ENCODE peak calls at places on chromosomes 13 and 19, in five cellular contexts. R is type B pancreatic cell; H is upper lobe of right lung; W is CD4-positive, alpha-beta T cell; M is psoas muscle. Z is an unnamed sample.

GRCh38 chr19:13902993-13903555 is 2.8 kb downstream of the BRME1 start:
- DNase-seq in W (no peak), H (no peak), R (no peak), M (no peak), Z (no peak)

GRCh38 chr19:18194554-18195238 is 1.7 kb downstream of the MPV17L2 start:
- DNase-seq in R (no peak), H (peak; percentile 72), W (no peak), M (peak; percentile 66), Z (no peak)

GRCh38 chr13:99151516-99151915 is 49.1 kb upstream of the UBAC2 start:
- DNase-seq in M (no peak), H (no peak), W (no peak), R (no peak), Z (no peak)

GRCh38 chr19:7515091-7515470 is 822 bp upstream of the ZNF358 start:
- DNase-seq in H (no peak), M (no peak), W (no peak), R (no peak), Z (no peak)

GRCh38 chr19:3366104-3366760 is at the start of gene NFIC:
- DNase-seq in M (peak; percentile 94), H (peak; percentile 90), W (no peak), R (no peak), Z (no peak)

GRCh38 chr13:99258210-99258860 is at the start of gene GPR18:
- DNase-seq in R (no peak), H (no peak), M (no peak), W (no peak), Z (no peak)

GRCh38 chr13:48644951-48645350 is 8.8 kb upstream of the CYSLTR2 start:
- DNase-seq in W (no peak), H (no peak), M (no peak), R (no peak), Z (no peak)

GRCh38 chr13:25886438-25887214 is 165.2 kb downstream of the SHISA2 start:
- DNase-seq in R (no peak), H (no peak), M (no peak), W (no peak), Z (no peak)

GRCh38 chr19:48990400-48990799 is 2.7 kb downstream of the GYS1 start:
- DNase-seq in W (no peak), H (no peak), R (no peak), M (no peak), Z (no peak)

GRCh38 chr13:51942189-51942588 is 69.1 kb downstream of the ATP7B start:
- DNase-seq in R (no peak), H (no peak), W (peak; percentile 17), M (no peak), Z (no peak)

GRCh38 chr19:18501832-18502231 is 20.0 kb downstream of the ELL start:
- DNase-seq in R (no peak), W (no peak), M (peak; percentile 81), H (no peak), Z (no peak)

GRCh38 chr19:17610384-17610783 is 54.9 kb downstream of the COLGALT1 start:
- DNase-seq in M (no peak), W (no peak), R (no peak), H (no peak), Z (no peak)

GRCh38 chr19:50046649-50047503 is 21.1 kb downstream of the ZNF473 start:
- DNase-seq in R (no peak), M (peak; percentile 65), H (peak; percentile 70), W (peak; percentile 51), Z (no peak)

GRCh38 chr13:49456156-49456555 is 12.1 kb downstream of the SETDB2 start:
- DNase-seq in W (no peak), H (no peak), R (no peak), M (no peak), Z (no peak)

GRCh38 chr13:31431722-31432137 is 232.0 kb downstream of the B3GLCT start:
- DNase-seq in R (no peak), W (peak; percentile 7), H (no peak), M (peak; percentile 62), Z (peak; percentile 54)

GRCh38 chr19:55322495-55322894 is 2.6 kb downstream of the TMEM150B start:
- DNase-seq in H (no peak), W (no peak), R (no peak), M (no peak), Z (no peak)

GRCh38 chr19:23283925-23284324 is 33.7 kb upstream of the ZNF724 start:
- DNase-seq in M (no peak), R (no peak), H (no peak), W (peak; percentile 47), Z (no peak)

GRCh38 chr13:111292710-111293485 is 27.5 kb upstream of the TEX29 start:
- DNase-seq in H (no peak), W (no peak), R (no peak), M (no peak), Z (no peak)

GRCh38 chr19:51140441-51140840 is 1.7 kb upstream of the SIGLEC7 start:
- DNase-seq in H (no peak), W (no peak), M (no peak), R (no peak), Z (no peak)

GRCh38 chr13:77056382-77056781 is 29.4 kb upstream of the FBXL3 start:
- DNase-seq in H (no peak), W (no peak), M (no peak), R (no peak), Z (no peak)
- TF ChIP-seq CTCF in H (no peak), W (no peak), M (no peak), R (no peak), Z (no peak)

GRCh38 chr19:984165-984967 is at the start of gene WDR18:
- DNase-seq in R (peak; percentile 93), M (peak; percentile 97), H (peak; percentile 97), W (peak; percentile 77), Z (peak; percentile 91)
- TF ChIP-seq CTCF in R (peak; percentile 34), M (no peak), H (peak; percentile 23), W (no peak), Z (peak; percentile 11)

GRCh38 chr13:47396915-47397314 is 500.1 kb upstream of the HTR2A start:
- DNase-seq in M (no peak), W (no peak), R (no peak), H (no peak), Z (no peak)

GRCh38 chr13:47399599-47399998 is 502.7 kb upstream of the HTR2A start:
- DNase-seq in H (no peak), M (no peak), W (no peak), R (no peak), Z (no peak)

DNA sequence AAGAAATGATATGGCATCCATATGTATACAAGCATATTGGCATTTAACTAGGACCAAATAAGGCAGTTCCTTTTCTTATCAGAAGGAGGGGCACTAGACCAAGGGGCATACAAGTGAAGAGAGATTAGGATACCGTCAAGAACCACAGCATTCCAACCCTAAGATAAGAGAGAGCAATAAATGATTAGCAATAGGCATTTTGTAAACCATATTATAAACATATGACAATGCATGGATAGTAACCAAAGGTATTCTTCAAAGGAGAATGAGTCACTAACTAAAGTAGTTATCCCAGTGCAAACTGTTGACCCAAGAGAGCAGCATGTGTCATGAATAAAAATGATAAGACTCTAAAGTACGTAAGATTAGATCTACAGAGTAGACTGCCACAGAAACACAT is 500.9 kb upstream of the HTR2A start:
- DNase-seq in H (no peak), W (no peak), R (no peak), M (no peak), Z (no peak)
- TF ChIP-seq CTCF in H (no peak), W (no peak), R (no peak), M (no peak), Z (no peak)

GRCh38 chr19:21505459-21506393 is at the start of gene ZNF429:
- DNase-seq in W (peak; percentile 85), M (peak; percentile 94), R (peak; percentile 91), H (peak; percentile 92), Z (peak; percentile 77)
- TF ChIP-seq CTCF in W (no peak), M (no peak), R (no peak), H (no peak), Z (no peak)

Z was measured in mesothelial cell of epicardium.